ENCODE peak calls at places on chromosomes 16 and 17, in six cellular contexts. One of them, this sample, is unnamed.
A peak's percentile ranks its signal among the peaks of the same experiment; 100 is the strongest.

GRCh38 chr17:43456661-43457361 is 27.0 kb upstream of the DHX8 start:
- DNase-seq in A549: no peak
- DNase-seq in stomach: no peak
- DNase-seq in H1: no peak
- DNase-seq in tibial nerve: peak; percentile 60
- DNase-seq in transverse colon: peak; percentile 12
- DNase-seq in this sample: no peak

GRCh38 chr17:35227546-35227945 is 15.3 kb upstream of the SLFN5 start:
- DNase-seq in A549: no peak
- DNase-seq in stomach: no peak
- DNase-seq in H1: no peak
- DNase-seq in tibial nerve: no peak
- DNase-seq in transverse colon: no peak
- DNase-seq in this sample: no peak

GRCh38 chr16:82639263-82639662 is 12.5 kb downstream of the CDH13 start:
- DNase-seq in A549: no peak
- DNase-seq in stomach: no peak
- DNase-seq in H1: no peak
- DNase-seq in tibial nerve: no peak
- DNase-seq in transverse colon: no peak
- DNase-seq in this sample: no peak

GRCh38 chr17:14004927-14005630 is 64.2 kb upstream of the COX10 start:
- DNase-seq in A549: no peak
- DNase-seq in stomach: no peak
- DNase-seq in H1: no peak
- DNase-seq in tibial nerve: no peak
- DNase-seq in transverse colon: no peak
- DNase-seq in this sample: no peak

GRCh38 chr16:57786632-57787518 is 15.4 kb downstream of the KIFC3 start:
- DNase-seq in A549: no peak
- DNase-seq in stomach: no peak
- DNase-seq in H1: no peak
- DNase-seq in tibial nerve: no peak
- DNase-seq in transverse colon: peak; percentile 30
- DNase-seq in this sample: peak; percentile 75

GRCh38 chr16:8496364-8496763 is 93.9 kb downstream of the TMEM114 start:
- DNase-seq in A549: no peak
- DNase-seq in stomach: no peak
- DNase-seq in H1: no peak
- DNase-seq in tibial nerve: no peak
- DNase-seq in transverse colon: no peak
- DNase-seq in this sample: no peak

GRCh38 chr16:17803625-17804410 is 333.1 kb upstream of the XYLT1 start:
- DNase-seq in A549: no peak
- DNase-seq in stomach: no peak
- DNase-seq in H1: no peak
- DNase-seq in tibial nerve: no peak
- DNase-seq in transverse colon: no peak
- DNase-seq in this sample: no peak

GRCh38 chr17:47741109-47741792 is 8.2 kb downstream of the TBX21 start:
- DNase-seq in A549: no peak
- DNase-seq in stomach: peak; percentile 23
- DNase-seq in H1: no peak
- DNase-seq in tibial nerve: no peak
- DNase-seq in transverse colon: no peak
- DNase-seq in this sample: peak; percentile 48

GRCh38 chr17:81831957-81832607 is 1.0 kb downstream of the MCRIP1 start:
- DNase-seq in A549: no peak
- DNase-seq in stomach: no peak
- DNase-seq in H1: no peak
- DNase-seq in tibial nerve: no peak
- DNase-seq in transverse colon: no peak
- DNase-seq in this sample: no peak

GRCh38 chr17:71919896-71920295 is 200.9 kb upstream of the SOX9 start:
- DNase-seq in A549: no peak
- DNase-seq in stomach: no peak
- DNase-seq in H1: no peak
- DNase-seq in tibial nerve: no peak
- DNase-seq in transverse colon: no peak
- DNase-seq in this sample: no peak

GRCh38 chr16:16182918-16183317 is 40.4 kb downstream of the ABCC6 start:
- DNase-seq in A549: no peak
- DNase-seq in stomach: no peak
- DNase-seq in H1: no peak
- DNase-seq in tibial nerve: no peak
- DNase-seq in transverse colon: no peak
- DNase-seq in this sample: no peak

GRCh38 chr16:9061358-9061813 is 30.1 kb upstream of the HAPSTR1 start:
- DNase-seq in A549: no peak
- DNase-seq in stomach: no peak
- DNase-seq in H1: no peak
- DNase-seq in tibial nerve: no peak
- DNase-seq in transverse colon: peak; percentile 15
- DNase-seq in this sample: no peak

GRCh38 chr17:81025065-81025751 is 9.7 kb upstream of the BAIAP2 start:
- DNase-seq in A549: no peak
- DNase-seq in stomach: no peak
- DNase-seq in H1: no peak
- DNase-seq in tibial nerve: no peak
- DNase-seq in transverse colon: no peak
- DNase-seq in this sample: no peak

GRCh38 chr16:50680907-50681885 is at the start of gene SNX20:
- DNase-seq in A549: no peak
- DNase-seq in stomach: peak; percentile 43
- DNase-seq in H1: no peak
- DNase-seq in tibial nerve: no peak
- DNase-seq in transverse colon: peak; percentile 58
- DNase-seq in this sample: no peak

GRCh38 chr16:84553873-84554399 is 49.5 kb upstream of the MEAK7 start:
- DNase-seq in A549: no peak
- DNase-seq in stomach: no peak
- DNase-seq in H1: no peak
- DNase-seq in tibial nerve: no peak
- DNase-seq in transverse colon: no peak
- DNase-seq in this sample: no peak

GRCh38 chr16:59593256-59593655 is 859.1 kb upstream of the GOT2 start:
- DNase-seq in A549: no peak
- DNase-seq in stomach: no peak
- DNase-seq in H1: no peak
- DNase-seq in tibial nerve: no peak
- DNase-seq in transverse colon: no peak
- DNase-seq in this sample: no peak

GRCh38 chr17:6574689-6575595 is 18.6 kb upstream of the PITPNM3 start:
- DNase-seq in A549: no peak
- DNase-seq in stomach: peak; percentile 33
- DNase-seq in H1: peak; percentile 52
- DNase-seq in tibial nerve: no peak
- DNase-seq in transverse colon: peak; percentile 34
- DNase-seq in this sample: no peak

GRCh38 chr16:67277294-67277998 is 1.9 kb upstream of the PLEKHG4 start:
- DNase-seq in A549: peak; percentile 80
- DNase-seq in stomach: no peak
- DNase-seq in H1: no peak
- DNase-seq in tibial nerve: peak; percentile 28
- DNase-seq in transverse colon: peak; percentile 26
- DNase-seq in this sample: no peak

DNA sequence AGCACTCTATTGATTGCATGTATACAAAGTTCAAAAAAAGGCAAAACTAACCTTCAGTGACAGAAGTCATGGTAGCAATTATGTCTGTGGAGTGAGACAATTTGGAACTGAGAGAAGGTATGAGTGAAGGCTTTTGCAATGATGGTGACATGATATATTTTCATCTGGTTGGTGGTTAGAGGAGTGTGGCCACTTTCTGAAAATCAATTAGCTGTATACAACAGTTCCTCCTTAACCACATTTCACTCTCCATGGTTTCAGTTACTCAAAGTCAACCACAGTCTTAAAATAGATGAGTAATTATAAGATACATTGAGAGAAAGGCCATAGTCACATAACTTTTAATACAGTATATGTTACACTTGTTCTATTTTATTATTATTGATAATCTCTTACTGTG is 26.2 kb downstream of the ADAMTS18 start:
- DNase-seq in A549: no peak
- DNase-seq in stomach: no peak
- DNase-seq in H1: no peak
- DNase-seq in tibial nerve: no peak
- DNase-seq in transverse colon: no peak
- DNase-seq in this sample: no peak
- TF ChIP-seq EP300 in A549: no peak
- TF ChIP-seq EP300 in stomach: no peak
- TF ChIP-seq EP300 in H1: no peak
- TF ChIP-seq EP300 in tibial nerve: no peak
- TF ChIP-seq EP300 in transverse colon: no peak
- TF ChIP-seq EP300 in this sample: no peak

GRCh38 chr17:76264425-76264754 is 758 bp upstream of the UBALD2 start:
- DNase-seq in A549: no peak
- DNase-seq in stomach: no peak
- DNase-seq in H1: no peak
- DNase-seq in tibial nerve: no peak
- DNase-seq in transverse colon: no peak
- DNase-seq in this sample: no peak
- TF ChIP-seq POLR2A in A549: no peak
- TF ChIP-seq POLR2A in stomach: no peak
- TF ChIP-seq POLR2A in H1: no peak
- TF ChIP-seq POLR2A in tibial nerve: no peak
- TF ChIP-seq POLR2A in transverse colon: no peak
- TF ChIP-seq POLR2A in this sample: no peak

GRCh38 chr17:29389994-29390855 is at the start of gene TAOK1:
- DNase-seq in A549: peak; percentile 95
- DNase-seq in stomach: peak; percentile 100
- DNase-seq in H1: peak; percentile 99
- DNase-seq in tibial nerve: peak; percentile 99
- DNase-seq in transverse colon: peak; percentile 100
- DNase-seq in this sample: peak; percentile 99
- H3K27ac ChIP-seq in A549: peak within 1 kb of the TSS; percentile 96
- H3K27ac ChIP-seq in stomach: peak within 1 kb of the TSS; percentile 99
- H3K27ac ChIP-seq in H1: peak within 1 kb of the TSS; percentile 92
- H3K27ac ChIP-seq in tibial nerve: peak within 1 kb of the TSS; percentile 97
- H3K27ac ChIP-seq in transverse colon: peak within 1 kb of the TSS; percentile 100
- H3K27ac ChIP-seq in this sample: peak within 1 kb of the TSS; percentile 98

DNA sequence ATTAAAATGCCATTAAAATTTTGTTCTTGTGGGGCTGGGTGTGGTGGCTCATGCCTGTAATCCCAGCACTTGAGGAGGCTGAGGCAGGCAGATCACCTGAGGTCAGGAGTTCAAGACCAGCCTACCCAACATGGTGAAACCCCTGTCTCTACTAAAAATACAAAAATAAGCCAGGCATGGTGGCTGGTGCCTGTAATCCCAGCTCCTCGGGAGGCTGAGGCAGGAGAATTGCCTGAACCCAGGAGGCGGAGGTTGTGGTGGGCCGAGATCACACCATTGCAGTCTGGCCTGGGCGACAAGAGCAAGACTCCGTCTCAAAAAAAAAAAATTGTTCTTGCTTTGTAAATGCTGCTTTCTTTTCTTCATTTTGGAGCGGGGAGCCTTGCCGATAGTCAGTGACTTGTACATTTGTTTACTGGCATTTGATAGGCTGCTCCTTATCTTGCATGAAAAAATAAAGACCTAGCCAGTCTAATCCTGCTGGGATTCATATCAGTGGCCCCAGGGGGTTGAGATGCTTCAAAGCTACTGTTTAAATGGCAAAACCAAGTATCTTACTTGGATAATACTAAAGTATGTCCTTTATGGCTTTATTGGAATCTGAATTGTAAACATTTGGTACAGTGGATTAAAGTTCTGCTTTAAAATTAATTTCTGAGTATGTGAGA is 3.3 kb upstream of the CLTC start:
- DNase-seq in A549: no peak
- DNase-seq in stomach: no peak
- DNase-seq in H1: no peak
- DNase-seq in tibial nerve: no peak
- DNase-seq in transverse colon: no peak
- DNase-seq in this sample: no peak
- TF ChIP-seq EP300 in A549: no peak
- TF ChIP-seq EP300 in stomach: no peak
- TF ChIP-seq EP300 in H1: no peak
- TF ChIP-seq EP300 in tibial nerve: no peak
- TF ChIP-seq EP300 in transverse colon: no peak
- TF ChIP-seq EP300 in this sample: no peak

DNA sequence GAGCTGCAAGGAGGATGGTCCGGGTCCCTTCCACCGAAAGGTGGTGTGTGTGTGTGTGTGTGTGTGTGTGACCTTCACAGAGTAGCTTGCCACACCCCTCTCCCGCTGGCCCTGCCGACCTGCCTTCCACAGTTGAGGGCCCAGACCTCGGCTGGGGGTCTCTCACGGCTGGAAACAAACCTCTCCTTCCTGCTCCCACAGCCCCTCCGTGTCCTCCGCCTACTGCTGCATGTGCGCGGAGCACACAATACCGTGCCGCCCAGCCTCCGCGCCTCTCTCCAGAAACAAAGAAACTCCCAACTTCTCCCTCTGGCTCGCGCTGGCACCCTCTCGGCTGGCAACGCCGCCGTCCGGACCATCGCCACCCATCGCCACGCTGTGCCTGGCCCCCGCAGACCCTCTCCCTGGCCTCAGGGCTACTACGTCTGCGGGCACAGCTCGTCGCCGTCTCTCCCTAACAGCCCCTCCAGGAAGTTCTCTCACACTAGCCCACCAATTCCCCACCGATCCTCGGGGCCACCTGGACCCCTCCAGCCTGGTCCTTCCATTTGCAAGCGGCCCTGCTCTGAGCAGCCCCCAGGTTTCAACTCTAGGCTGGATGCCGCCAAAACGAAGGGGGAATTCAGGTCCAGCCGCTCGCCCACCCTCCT is 81.3 kb downstream of the TIMM22 start:
- DNase-seq in A549: no peak
- DNase-seq in stomach: no peak
- DNase-seq in H1: peak; percentile 67
- DNase-seq in tibial nerve: no peak
- DNase-seq in transverse colon: no peak
- DNase-seq in this sample: no peak
- TF ChIP-seq POLR2A in A549: no peak
- TF ChIP-seq POLR2A in stomach: no peak
- TF ChIP-seq POLR2A in H1: no peak
- TF ChIP-seq POLR2A in tibial nerve: no peak
- TF ChIP-seq POLR2A in transverse colon: no peak
- TF ChIP-seq POLR2A in this sample: no peak

DNA sequence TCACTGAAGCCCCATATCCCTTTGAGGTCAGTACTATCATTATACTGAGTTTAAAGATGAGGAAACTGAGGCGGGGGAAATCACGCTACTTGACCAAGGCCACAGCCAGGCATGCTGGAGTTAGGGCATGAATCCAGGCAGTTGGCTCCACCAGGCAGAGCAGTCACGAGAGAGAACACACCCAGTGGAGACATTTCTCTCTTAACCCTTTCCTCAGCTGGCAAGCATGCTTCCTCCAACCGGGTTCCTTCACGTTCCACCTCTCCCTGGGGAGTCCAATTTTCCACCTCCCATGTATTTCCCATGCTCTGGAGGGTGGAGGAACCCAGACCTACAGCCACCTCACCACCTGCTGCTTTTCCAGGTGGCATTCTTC is 32.8 kb downstream of the VAC14 start:
- DNase-seq in A549: no peak
- DNase-seq in stomach: no peak
- DNase-seq in H1: no peak
- DNase-seq in tibial nerve: no peak
- DNase-seq in transverse colon: no peak
- DNase-seq in this sample: no peak
- H3K27ac ChIP-seq in A549: peak overlapping the region; percentile 39
- H3K27ac ChIP-seq in stomach: no peak overlapping the region
- H3K27ac ChIP-seq in H1: no peak overlapping the region
- H3K27ac ChIP-seq in tibial nerve: no peak overlapping the region
- H3K27ac ChIP-seq in transverse colon: no peak overlapping the region
- H3K27ac ChIP-seq in this sample: peak overlapping the region; percentile 0

This sample was measured in suprapubic skin.